ENCODE peak calls at places on chromosomes 11 and 22, in six cellular contexts. I is neural progenitor cell, M is K562, Y is GM23248, U is PC-9, K is SK-N-SH. Z is an unnamed sample. For H3K4me1 and H3K36me3, the result is how much of the 10 kb centered on the place peaks cover.

GRCh38 chr11:93196816-93197382 is 892 bp downstream of the SLC36A4 start:
- DNase-seq in I (no peak), M (no peak), Y (peak), U (no peak), K (peak), Z (no peak)

GRCh38 chr11:26950260-26950719 is 43.6 kb upstream of the FIBIN start:
- DNase-seq in I (no peak), M (no peak), Y (peak), U (no peak), K (no peak), Z (peak)

GRCh38 chr22:31248138-31248745 is 36.1 kb downstream of the LIMK2 start:
- DNase-seq in I (peak), M (peak), Y (peak), U (peak), K (peak), Z (peak)

GRCh38 chr11:24574461-24574860 is 77.6 kb downstream of the LUZP2 start:
- DNase-seq in I (no peak), M (no peak), Y (no peak), U (no peak), K (no peak), Z (no peak)

GRCh38 chr11:113114452-113115027 is 153.3 kb downstream of the NCAM1 start:
- DNase-seq in I (peak), M (peak), Y (peak), U (peak), K (peak), Z (peak)

GRCh38 chr11:60193687-60194433 is 11.0 kb upstream of the MS4A6A start:
- DNase-seq in I (peak), M (peak), Y (peak), U (peak), K (peak), Z (peak)

GRCh38 chr11:31809543-31809856 is 1.6 kb downstream of the PAX6 start:
- DNase-seq in I (no peak), M (no peak), Y (no peak), U (no peak), K (no peak), Z (no peak)

GRCh38 chr11:133955091-133955846 is 1.5 kb downstream of the IGSF9B start:
- DNase-seq in I (peak), M (no peak), Y (peak), U (no peak), K (peak), Z (no peak)

GRCh38 chr22:36331912-36332622 is 55.7 kb downstream of the MYH9 start:
- DNase-seq in I (no peak), M (no peak), Y (peak), U (peak), K (peak), Z (no peak)

GRCh38 chr22:50184004-50184461 is 1.7 kb upstream of the TRABD start:
- DNase-seq in I (peak), M (no peak), Y (peak), U (peak), K (no peak), Z (no peak)

GRCh38 chr22:38353701-38354100 is 36.5 kb upstream of the CSNK1E start:
- DNase-seq in I (no peak), M (no peak), Y (no peak), U (no peak), K (no peak), Z (no peak)

GRCh38 chr11:60251485-60252207 is 8.7 kb upstream of the MS4A4E start:
- DNase-seq in I (peak), M (peak), Y (peak), U (peak), K (peak), Z (peak)

GRCh38 chr22:30266445-30267381 is at the start of gene OSM:
- DNase-seq in I (no peak), M (no peak), Y (no peak), U (no peak), K (no peak), Z (no peak)

GRCh38 chr11:15969281-15969680 is 387.1 kb downstream of the SOX6 start:
- DNase-seq in I (no peak), M (peak), Y (peak), U (peak), K (no peak), Z (peak)

GRCh38 chr11:20303451-20303965 is 60.0 kb upstream of the HTATIP2 start:
- DNase-seq in I (peak), M (no peak), Y (no peak), U (no peak), K (no peak), Z (no peak)

GRCh38 chr11:69467646-69468045 is 13.8 kb upstream of the LINC01488 start:
- DNase-seq in I (no peak), M (peak), Y (no peak), U (no peak), K (no peak), Z (no peak)

GRCh38 chr22:38868886-38869381 is 3.1 kb downstream of the CBX6 start:
- DNase-seq in I (peak), M (peak), Y (peak), U (peak), K (peak), Z (peak)

GRCh38 chr11:4607782-4608666 is at the start of gene TRIM68:
- DNase-seq in I (peak), M (peak), Y (peak), U (peak), K (peak), Z (peak)

GRCh38 chr11:985435-985834 is 51.1 kb downstream of the MUC6 start:
- DNase-seq in I (no peak), M (no peak), Y (no peak), U (no peak), K (no peak), Z (no peak)

GRCh38 chr11:65437436-65438227 is 15.0 kb downstream of the NEAT1 start:
- DNase-seq in I (no peak), M (no peak), Y (peak), U (no peak), K (no peak), Z (no peak)

GRCh38 chr22:17788023-17788330 is 13.7 kb upstream of the BID start:
- DNase-seq in I (no peak), M (no peak), Y (no peak), U (no peak), K (no peak), Z (no peak)

GRCh38 chr22:32444068-32444467 is 20.2 kb downstream of the BPIFC start:
- DNase-seq in I (peak), M (peak), Y (no peak), U (peak), K (peak), Z (peak)

GRCh38 chr11:10623797-10624761 is 55.6 kb upstream of the LYVE1 start:
- DNase-seq in I (no peak), M (peak), Y (peak), U (peak), K (peak), Z (no peak)

GRCh38 chr11:95939091-95939490 is 15.2 kb upstream of the MTMR2 start:
- DNase-seq in I (no peak), M (no peak), Y (peak), U (no peak), K (no peak), Z (no peak)

GRCh38 chr22:27792452-27793165 is 8.9 kb downstream of the MN1 start:
- DNase-seq in I (no peak), M (no peak), Y (no peak), U (no peak), K (no peak), Z (no peak)
- H3K4me1 ChIP-seq in I (half or more), M (under half), Y (under half), U (under half), K (under half), Z (under half)

GRCh38 chr11:79920480-79920879 is 479.6 kb upstream of the TENM4 start:
- DNase-seq in I (no peak), M (no peak), Y (no peak), U (no peak), K (no peak), Z (no peak)
- H2AFZ ChIP-seq in I (no peak), M (no peak), Y (no peak), U (no peak), K (no peak), Z (no peak)

GRCh38 chr11:3015796-3016195 is 23.7 kb upstream of the NAP1L4 start:
- DNase-seq in I (no peak), M (no peak), Y (peak), U (no peak), K (peak), Z (no peak)
- H3K36me3 ChIP-seq in I (under half), M (half or more), Y (half or more), U (under half), K (half or more), Z (under half)

GRCh38 chr11:70468256-70469230 is 70.2 kb downstream of the CTTN start:
- DNase-seq in I (no peak), M (no peak), Y (no peak), U (no peak), K (no peak), Z (no peak)
- H3K4me1 ChIP-seq in I (under half), M (under half), Y (under half), U (under half), K (under half), Z (under half)

DNA sequence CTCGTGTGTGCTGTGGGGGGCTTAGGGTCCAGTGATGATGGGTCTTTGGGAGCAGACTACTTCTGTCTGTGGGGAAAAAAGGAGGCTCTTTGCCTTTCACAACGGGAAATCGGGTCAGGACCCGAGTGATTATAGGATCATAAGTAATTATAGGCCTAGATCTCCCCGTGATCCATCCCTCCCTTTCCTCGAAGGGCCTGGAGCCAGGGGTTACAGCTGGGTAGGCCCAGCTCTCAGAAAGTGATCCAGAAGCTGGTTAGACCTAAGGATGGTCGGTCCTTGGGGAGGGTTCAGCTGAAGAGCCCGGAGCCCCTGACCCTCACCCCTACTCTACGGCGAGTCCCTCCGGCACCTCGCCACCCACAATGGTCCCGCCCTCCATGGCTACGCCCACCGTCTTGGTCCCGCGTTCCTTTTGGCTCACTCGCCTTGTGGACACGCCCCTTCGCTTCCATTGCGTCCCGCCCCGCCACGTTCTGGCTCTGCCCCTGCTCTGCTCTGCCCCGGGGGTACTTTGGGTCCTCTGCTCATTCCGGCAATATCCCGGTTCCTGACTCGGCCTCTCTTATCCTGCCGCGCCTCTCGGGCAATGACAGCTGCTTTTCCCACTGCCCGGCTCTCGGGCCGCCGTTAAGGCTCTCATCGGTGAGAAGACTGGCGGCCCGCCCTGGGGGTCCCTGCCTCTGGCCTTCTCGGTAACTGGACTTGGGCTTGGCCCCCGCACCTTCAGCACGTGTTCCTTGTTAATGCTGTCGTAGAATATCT is 5.0 kb downstream of the IGSF22 start:
- DNase-seq in I (peak), M (peak), Y (peak), U (peak), K (peak), Z (peak)
- H2AFZ ChIP-seq in I (peak), M (peak), Y (peak), U (peak), K (peak), Z (peak)

GRCh38 chr22:42893366-42894150 is 36.5 kb upstream of the ARFGAP3 start:
- DNase-seq in I (no peak), M (no peak), Y (no peak), U (no peak), K (no peak), Z (no peak)

GRCh38 chr22:42892156-42892555 is 35.1 kb upstream of the ARFGAP3 start:
- DNase-seq in I (no peak), M (no peak), Y (no peak), U (no peak), K (no peak), Z (no peak)

GRCh38 chr22:42891008-42891407 is 33.9 kb upstream of the ARFGAP3 start:
- DNase-seq in I (no peak), M (no peak), Y (no peak), U (no peak), K (no peak), Z (no peak)

GRCh38 chr22:42892571-42893316 is 35.7 kb upstream of the ARFGAP3 start:
- DNase-seq in I (no peak), M (no peak), Y (no peak), U (no peak), K (no peak), Z (peak)

DNA sequence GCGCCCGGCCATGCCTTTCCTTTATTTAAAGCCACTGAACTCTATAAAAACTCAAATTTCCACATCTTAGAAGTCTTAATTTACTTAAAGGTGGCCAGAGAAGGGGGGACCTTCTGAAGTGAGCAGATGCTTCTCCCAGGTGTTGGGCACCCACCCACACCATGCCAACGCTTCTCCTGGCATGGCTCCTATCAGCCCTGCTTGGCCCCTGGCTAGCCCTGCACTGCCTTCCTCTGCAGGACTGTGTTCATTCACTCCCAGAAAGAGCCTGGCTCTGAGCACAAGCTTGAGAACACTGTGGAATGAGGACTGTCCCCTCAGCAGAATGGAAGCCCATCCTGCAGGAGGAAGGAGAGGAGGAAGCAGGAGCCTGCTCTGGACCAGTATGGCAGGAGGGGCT is 34.6 kb upstream of the ARFGAP3 start:
- DNase-seq in I (no peak), M (no peak), Y (no peak), U (no peak), K (no peak), Z (no peak)
- H3K36me3 ChIP-seq in I (under half), M (under half), Y (under half), U (under half), K (under half), Z (under half)

DNA sequence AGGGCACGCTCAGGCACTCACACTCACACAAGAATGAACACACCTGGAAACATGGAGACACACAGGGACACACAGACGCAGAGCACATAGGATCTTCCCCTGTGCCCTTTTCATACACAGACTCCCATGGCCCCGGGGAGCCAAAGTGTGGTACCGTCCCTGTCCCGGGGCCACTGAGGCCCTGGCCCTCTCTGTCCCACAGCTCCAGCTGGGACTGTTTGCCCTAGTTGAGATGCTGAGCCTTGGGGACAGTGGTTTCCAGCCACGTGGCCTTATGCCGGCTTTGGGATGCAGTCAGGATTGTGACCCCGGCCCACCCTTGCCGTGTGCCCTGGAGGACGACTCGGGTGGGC is 100.7 kb downstream of the BCR start:
- DNase-seq in I (no peak), M (no peak), Y (no peak), U (no peak), K (no peak), Z (no peak)
- H3K4me1 ChIP-seq in I (under half), M (under half), Y (under half), U (under half), K (under half), Z (half or more)

Z was measured in mammary epithelial cell.